ENCODE peak calls at places on chromosomes 4 and X, in four cellular contexts. One of them, this sample, is unnamed.

GRCh38 chrX:69065451-69065850 is 99.8 kb downstream of the PJA1 start:
- DNase-seq in A549: peak; percentile 6
- DNase-seq in NB4: no peak
- DNase-seq in endothelial cell of umbilical vein: no peak
- DNase-seq in this sample: no peak

GRCh38 chrX:373641-374471 is 12.9 kb downstream of the PPP2R3B start:
- DNase-seq in A549: peak; percentile 50
- DNase-seq in NB4: no peak
- DNase-seq in endothelial cell of umbilical vein: peak; percentile 58
- DNase-seq in this sample: no peak

GRCh38 chr4:39415678-39416283 is 9.1 kb downstream of the KLB start:
- DNase-seq in A549: no peak
- DNase-seq in NB4: no peak
- DNase-seq in endothelial cell of umbilical vein: no peak
- DNase-seq in this sample: no peak

GRCh38 chr4:118557298-118557851 is 127.8 kb upstream of the METTL14 start:
- DNase-seq in A549: no peak
- DNase-seq in NB4: peak; percentile 90
- DNase-seq in endothelial cell of umbilical vein: no peak
- DNase-seq in this sample: no peak

GRCh38 chrX:67723580-67724351 is 179.9 kb downstream of the AR start:
- DNase-seq in A549: no peak
- DNase-seq in NB4: no peak
- DNase-seq in endothelial cell of umbilical vein: no peak
- DNase-seq in this sample: no peak

GRCh38 chr4:83180469-83180968 is 66.0 kb upstream of the PLAC8 start:
- DNase-seq in A549: no peak
- DNase-seq in NB4: no peak
- DNase-seq in endothelial cell of umbilical vein: no peak
- DNase-seq in this sample: peak; percentile 79

GRCh38 chr4:24799196-24799543 is 3.8 kb downstream of the SOD3 start:
- DNase-seq in A549: no peak
- DNase-seq in NB4: no peak
- DNase-seq in endothelial cell of umbilical vein: no peak
- DNase-seq in this sample: no peak

GRCh38 chr4:6917445-6918241 is 8.0 kb downstream of the TBC1D14 start:
- DNase-seq in A549: peak; percentile 84
- DNase-seq in NB4: peak; percentile 91
- DNase-seq in endothelial cell of umbilical vein: peak; percentile 55
- DNase-seq in this sample: no peak

GRCh38 chr4:186765138-186765537 is 41.5 kb upstream of the FAT1 start:
- DNase-seq in A549: peak; percentile 31
- DNase-seq in NB4: no peak
- DNase-seq in endothelial cell of umbilical vein: no peak
- DNase-seq in this sample: no peak

GRCh38 chrX:649166-649565 is 18.6 kb downstream of the SHOX start:
- DNase-seq in A549: no peak
- DNase-seq in NB4: no peak
- DNase-seq in endothelial cell of umbilical vein: no peak
- DNase-seq in this sample: no peak

GRCh38 chr4:4226606-4227438 is at the start of gene OTOP1:
- DNase-seq in A549: no peak
- DNase-seq in NB4: no peak
- DNase-seq in endothelial cell of umbilical vein: no peak
- DNase-seq in this sample: no peak

GRCh38 chrX:153922932-153923857 is 2.9 kb downstream of the ARHGAP4 start:
- DNase-seq in A549: peak; percentile 52
- DNase-seq in NB4: no peak
- DNase-seq in endothelial cell of umbilical vein: peak; percentile 58
- DNase-seq in this sample: no peak

GRCh38 chrX:122982521-122982920 is 201.6 kb upstream of the GRIA3 start:
- DNase-seq in A549: no peak
- DNase-seq in NB4: no peak
- DNase-seq in endothelial cell of umbilical vein: no peak
- DNase-seq in this sample: no peak

GRCh38 chr4:105092356-105092755 is 54.3 kb upstream of the TET2 start:
- DNase-seq in A549: no peak
- DNase-seq in NB4: no peak
- DNase-seq in endothelial cell of umbilical vein: peak; percentile 26
- DNase-seq in this sample: no peak

GRCh38 chrX:111861605-111862004 is 14.4 kb upstream of the TRPC5OS start:
- DNase-seq in A549: no peak
- DNase-seq in NB4: no peak
- DNase-seq in endothelial cell of umbilical vein: no peak
- DNase-seq in this sample: no peak

GRCh38 chrX:9182041-9182440 is 148.1 kb upstream of the FAM9B start:
- DNase-seq in A549: no peak
- DNase-seq in NB4: no peak
- DNase-seq in endothelial cell of umbilical vein: no peak
- DNase-seq in this sample: no peak

GRCh38 chr4:73726000-73726399 is 14.4 kb upstream of the CXCL8 start:
- DNase-seq in A549: peak; percentile 75
- DNase-seq in NB4: no peak
- DNase-seq in endothelial cell of umbilical vein: peak; percentile 88
- DNase-seq in this sample: no peak

GRCh38 chr4:159103406-159104131 is 690 bp downstream of the RAPGEF2 start:
- DNase-seq in A549: peak; percentile 15
- DNase-seq in NB4: peak; percentile 42
- DNase-seq in endothelial cell of umbilical vein: peak; percentile 29
- DNase-seq in this sample: no peak

GRCh38 chr4:171956678-171957077 is 143.5 kb downstream of the GALNTL6 start:
- DNase-seq in A549: peak; percentile 1
- DNase-seq in NB4: no peak
- DNase-seq in endothelial cell of umbilical vein: no peak
- DNase-seq in this sample: no peak

GRCh38 chr4:101284546-101284945 is 62.8 kb downstream of the PPP3CA start:
- DNase-seq in A549: peak; percentile 36
- DNase-seq in NB4: no peak
- DNase-seq in endothelial cell of umbilical vein: peak; percentile 72
- DNase-seq in this sample: no peak

GRCh38 chr4:14620567-14621138 is 381.6 kb upstream of the CPEB2 start:
- DNase-seq in A549: no peak
- DNase-seq in NB4: no peak
- DNase-seq in endothelial cell of umbilical vein: no peak
- DNase-seq in this sample: no peak

GRCh38 chrX:72269671-72270251 is 7.3 kb downstream of the RPS4X start:
- DNase-seq in A549: peak; percentile 38
- DNase-seq in NB4: peak; percentile 39
- DNase-seq in endothelial cell of umbilical vein: peak; percentile 26
- DNase-seq in this sample: no peak

GRCh38 chr4:14607578-14607977 is 394.7 kb upstream of the CPEB2 start:
- DNase-seq in A549: no peak
- DNase-seq in NB4: no peak
- DNase-seq in endothelial cell of umbilical vein: no peak
- DNase-seq in this sample: no peak

GRCh38 chrX:132965461-132965860 is 7.0 kb upstream of the HS6ST2 start:
- DNase-seq in A549: no peak
- DNase-seq in NB4: no peak
- DNase-seq in endothelial cell of umbilical vein: no peak
- DNase-seq in this sample: no peak

GRCh38 chr4:70993181-70994068 is at the start of gene DCK:
- DNase-seq in A549: peak; percentile 91
- DNase-seq in NB4: peak; percentile 95
- DNase-seq in endothelial cell of umbilical vein: peak; percentile 92
- DNase-seq in this sample: no peak

GRCh38 chr4:123397276-123398150 is 918 bp downstream of the SPRY1 start:
- DNase-seq in A549: peak; percentile 41
- DNase-seq in NB4: peak; percentile 86
- DNase-seq in endothelial cell of umbilical vein: peak; percentile 73
- DNase-seq in this sample: no peak

GRCh38 chr4:80098635-80099034 is 25.6 kb upstream of the ANTXR2 start:
- DNase-seq in A549: no peak
- DNase-seq in NB4: no peak
- DNase-seq in endothelial cell of umbilical vein: no peak
- DNase-seq in this sample: no peak

GRCh38 chr4:40826821-40827220 is 77.1 kb downstream of the NSUN7 start:
- DNase-seq in A549: no peak
- DNase-seq in NB4: no peak
- DNase-seq in endothelial cell of umbilical vein: no peak
- DNase-seq in this sample: no peak

GRCh38 chr4:86015412-86016350 is 344.2 kb downstream of the MAPK10 start:
- DNase-seq in A549: no peak
- DNase-seq in NB4: no peak
- DNase-seq in endothelial cell of umbilical vein: peak; percentile 60
- DNase-seq in this sample: no peak

GRCh38 chrX:49995021-49995731 is 72.8 kb downstream of the CLCN5 start:
- DNase-seq in A549: peak; percentile 37
- DNase-seq in NB4: no peak
- DNase-seq in endothelial cell of umbilical vein: peak; percentile 10
- DNase-seq in this sample: no peak

GRCh38 chrX:108304210-108304609 is 134.0 kb downstream of the COL4A6 start:
- DNase-seq in A549: no peak
- DNase-seq in NB4: peak; percentile 31
- DNase-seq in endothelial cell of umbilical vein: peak; percentile 30
- DNase-seq in this sample: no peak

GRCh38 chr4:101205878-101206277 is 141.4 kb downstream of the PPP3CA start:
- DNase-seq in A549: peak; percentile 28
- DNase-seq in NB4: no peak
- DNase-seq in endothelial cell of umbilical vein: no peak
- DNase-seq in this sample: peak; percentile 3

GRCh38 chrX:118552501-118552900 is 56.9 kb downstream of the DOCK11 start:
- DNase-seq in A549: peak; percentile 63
- DNase-seq in NB4: peak; percentile 27
- DNase-seq in endothelial cell of umbilical vein: no peak
- DNase-seq in this sample: no peak
- TF ChIP-seq MYC in A549: no peak
- TF ChIP-seq MYC in NB4: no peak
- TF ChIP-seq MYC in endothelial cell of umbilical vein: no peak
- TF ChIP-seq MYC in this sample: no peak

DNA sequence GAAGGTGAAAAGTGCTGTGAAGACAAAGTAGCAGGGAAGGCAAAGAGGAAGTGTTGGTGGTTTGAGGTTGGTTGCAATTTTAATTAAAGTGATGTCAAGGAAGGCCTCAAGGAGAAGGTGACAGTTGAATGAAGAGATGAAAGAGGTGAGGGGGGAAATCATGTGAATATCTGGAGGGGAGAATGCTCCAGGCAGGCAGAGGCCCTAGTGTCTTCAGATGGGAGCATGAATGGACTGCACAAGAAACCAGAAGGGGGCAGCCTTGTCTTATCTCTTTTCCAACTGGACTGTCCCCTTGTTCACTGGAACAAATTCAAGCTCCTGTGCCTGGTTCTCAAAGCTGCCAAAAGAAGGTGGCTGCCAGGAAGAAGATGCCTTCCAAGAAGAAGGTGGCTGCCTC is 68.4 kb downstream of the MAOB start:
- DNase-seq in A549: peak; percentile 29
- DNase-seq in NB4: peak; percentile 30
- DNase-seq in endothelial cell of umbilical vein: no peak
- DNase-seq in this sample: no peak
- TF ChIP-seq MYC in A549: no peak
- TF ChIP-seq MYC in NB4: no peak
- TF ChIP-seq MYC in endothelial cell of umbilical vein: no peak
- TF ChIP-seq MYC in this sample: no peak

GRCh38 chrX:136823175-136823574 is 42.4 kb upstream of the ARHGEF6 start:
- DNase-seq in A549: no peak
- DNase-seq in NB4: no peak
- DNase-seq in endothelial cell of umbilical vein: no peak
- DNase-seq in this sample: no peak
- TF ChIP-seq MYC in A549: no peak
- TF ChIP-seq MYC in NB4: no peak
- TF ChIP-seq MYC in endothelial cell of umbilical vein: no peak
- TF ChIP-seq MYC in this sample: no peak

GRCh38 chr4:153571006-153571545 is 104.9 kb downstream of the TMEM131L start:
- DNase-seq in A549: no peak
- DNase-seq in NB4: no peak
- DNase-seq in endothelial cell of umbilical vein: no peak
- DNase-seq in this sample: no peak
- TF ChIP-seq MYC in A549: no peak
- TF ChIP-seq MYC in NB4: no peak
- TF ChIP-seq MYC in endothelial cell of umbilical vein: no peak
- TF ChIP-seq MYC in this sample: no peak

DNA sequence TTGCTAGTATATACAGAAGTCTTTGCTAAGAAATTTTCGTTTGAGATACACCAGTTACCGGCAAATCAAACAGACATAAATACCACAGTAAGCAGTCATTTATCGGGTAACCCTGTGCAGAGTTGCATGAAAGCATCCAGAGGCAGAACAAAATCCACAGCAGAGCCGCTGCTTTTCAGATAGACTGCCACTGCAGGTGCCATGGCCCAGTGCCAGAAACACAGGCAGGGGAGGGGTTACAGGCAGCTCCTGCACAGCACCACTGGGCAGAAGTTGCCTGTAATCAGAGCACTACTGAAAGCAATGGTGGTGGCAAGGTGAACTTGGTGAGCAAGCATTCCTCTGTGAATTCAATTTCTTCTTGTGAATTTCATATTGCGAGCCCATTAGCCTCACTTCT is 179.0 kb upstream of the MAB21L2 start:
- DNase-seq in A549: no peak
- DNase-seq in NB4: peak; percentile 3
- DNase-seq in endothelial cell of umbilical vein: peak; percentile 39
- DNase-seq in this sample: no peak
- TF ChIP-seq MYC in A549: no peak
- TF ChIP-seq MYC in NB4: no peak
- TF ChIP-seq MYC in endothelial cell of umbilical vein: no peak
- TF ChIP-seq MYC in this sample: no peak

DNA sequence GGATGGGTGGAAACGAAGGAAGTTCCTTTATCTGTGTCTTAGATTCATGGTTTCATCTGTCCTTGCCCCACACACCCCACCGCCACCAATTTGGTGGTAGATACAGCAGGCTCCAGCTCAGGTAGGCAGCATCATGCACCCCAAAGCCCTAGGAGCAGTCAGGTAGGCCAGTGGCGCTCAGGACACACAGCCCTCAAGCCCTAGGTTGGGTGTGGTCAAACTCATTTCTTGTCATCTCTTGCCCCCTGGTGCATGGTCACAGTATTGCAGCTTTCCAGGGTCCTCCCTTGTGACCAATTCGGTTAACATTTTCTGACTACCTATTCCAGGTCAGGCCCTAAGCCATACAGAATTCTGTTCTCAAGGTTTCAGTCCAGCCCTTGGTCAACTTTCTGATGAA is 14.5 kb upstream of the PRRG3 start:
- DNase-seq in A549: peak; percentile 58
- DNase-seq in NB4: peak; percentile 60
- DNase-seq in endothelial cell of umbilical vein: peak; percentile 6
- DNase-seq in this sample: peak; percentile 12
- TF ChIP-seq MYC in A549: no peak
- TF ChIP-seq MYC in NB4: no peak
- TF ChIP-seq MYC in endothelial cell of umbilical vein: no peak
- TF ChIP-seq MYC in this sample: no peak